ENCODE peak calls at places on chromosomes 1 and 21, in five cellular contexts. N is heart left ventricle, B is HFF-Myc, T is astrocyte of the cerebellum, I is heart right ventricle. Y is an unnamed sample.

GRCh38 chr1:203999618-204000017 is 73.3 kb upstream of the SOX13 start:
- DNase-seq in N (no peak), B (no peak), T (no peak), I (no peak), Y (peak; percentile 6)

GRCh38 chr1:155389831-155390230 is 69.1 kb downstream of the RUSC1 start:
- DNase-seq in N (no peak), B (no peak), T (no peak), I (no peak), Y (peak; percentile 14)

GRCh38 chr21:29441651-29442050 is 142.9 kb downstream of the BACH1 start:
- DNase-seq in N (no peak), B (no peak), T (peak; percentile 48), I (no peak), Y (no peak)

GRCh38 chr1:204709960-204710912 is 24.7 kb upstream of the LRRN2 start:
- DNase-seq in N (no peak), B (no peak), T (no peak), I (no peak), Y (no peak)

GRCh38 chr1:229880271-229881170 is 186.5 kb upstream of the GALNT2 start:
- DNase-seq in N (no peak), B (no peak), T (no peak), I (no peak), Y (no peak)

GRCh38 chr1:186188004-186188539 is 187.0 kb downstream of the TPR start:
- DNase-seq in N (no peak), B (peak; percentile 55), T (peak; percentile 40), I (no peak), Y (peak; percentile 71)

GRCh38 chr1:32972814-32973428 is 8.3 kb upstream of the RNF19B start:
- DNase-seq in N (peak; percentile 56), B (no peak), T (no peak), I (peak; percentile 50), Y (peak; percentile 46)

GRCh38 chr1:94858276-94858675 is 38.1 kb downstream of the SLC44A3 start:
- DNase-seq in N (no peak), B (no peak), T (no peak), I (no peak), Y (no peak)

GRCh38 chr1:247908761-247909160 is 11.3 kb upstream of the OR2T8 start:
- DNase-seq in N (no peak), B (no peak), T (no peak), I (no peak), Y (no peak)

GRCh38 chr1:234871710-234872262 is 256.9 kb downstream of the TOMM20 start:
- DNase-seq in N (no peak), B (no peak), T (no peak), I (no peak), Y (peak; percentile 64)

GRCh38 chr21:44529011-44529421 is 11.0 kb downstream of the KRTAP10-1 start:
- DNase-seq in N (peak; percentile 17), B (no peak), T (no peak), I (no peak), Y (no peak)

GRCh38 chr21:42002421-42002958 is 7.7 kb downstream of the ZBTB21 start:
- DNase-seq in N (no peak), B (peak; percentile 52), T (peak; percentile 76), I (no peak), Y (peak; percentile 68)

GRCh38 chr21:44695176-44695575 is 1.8 kb upstream of the KRTAP10-12 start:
- DNase-seq in N (no peak), B (no peak), T (no peak), I (no peak), Y (no peak)

GRCh38 chr1:24735619-24736375 is 9.4 kb upstream of the CLIC4 start:
- DNase-seq in N (peak; percentile 78), B (no peak), T (no peak), I (peak; percentile 84), Y (peak; percentile 70)

GRCh38 chr1:52179073-52179472 is 37.2 kb downstream of the ZFYVE9 start:
- DNase-seq in N (no peak), B (no peak), T (no peak), I (no peak), Y (no peak)

GRCh38 chr1:45412899-45413298 is 72.7 kb upstream of the MUTYH start:
- DNase-seq in N (no peak), B (no peak), T (no peak), I (no peak), Y (no peak)

GRCh38 chr1:15740833-15741182 is 1.5 kb upstream of the TMEM82 start:
- DNase-seq in N (no peak), B (no peak), T (no peak), I (no peak), Y (no peak)

GRCh38 chr1:167194182-167194581 is 26.5 kb upstream of the POU2F1 start:
- DNase-seq in N (no peak), B (no peak), T (no peak), I (no peak), Y (no peak)

GRCh38 chr1:77447669-77448068 is 165.8 kb downstream of the AK5 start:
- DNase-seq in N (no peak), B (no peak), T (no peak), I (no peak), Y (no peak)

GRCh38 chr21:42160111-42160949 is 58.6 kb upstream of the ABCG1 start:
- DNase-seq in N (no peak), B (no peak), T (no peak), I (no peak), Y (no peak)

GRCh38 chr21:42659416-42660117 is 6.1 kb downstream of the PDE9A start:
- DNase-seq in N (no peak), B (no peak), T (no peak), I (no peak), Y (no peak)

GRCh38 chr1:222372221-222372620 is 175.7 kb downstream of the HHIPL2 start:
- DNase-seq in N (no peak), B (no peak), T (no peak), I (no peak), Y (no peak)

GRCh38 chr1:26239936-26240335 is 5.9 kb downstream of the CEP85 start:
- DNase-seq in N (no peak), B (no peak), T (no peak), I (no peak), Y (peak; percentile 71)

DNA sequence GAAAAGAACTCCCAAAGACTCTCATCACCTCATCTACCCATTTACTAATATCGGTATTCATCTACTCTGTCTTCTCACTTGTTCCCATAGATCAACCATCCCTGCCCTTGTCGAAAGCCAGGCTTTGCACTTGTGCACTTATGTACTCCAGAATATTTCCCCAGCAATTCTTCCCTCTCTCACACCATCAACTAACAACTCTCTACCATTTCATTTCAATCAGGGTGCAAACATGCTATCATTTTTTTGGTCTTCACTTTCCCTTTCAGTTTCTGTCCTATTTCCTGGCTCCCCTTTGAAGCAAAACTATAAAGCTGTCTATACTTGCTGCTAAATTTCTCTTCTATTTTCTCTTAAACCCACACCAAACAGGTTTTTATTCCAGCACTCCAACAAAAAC is 6.7 kb downstream of the C1orf105 start:
- DNase-seq in N (no peak), B (no peak), T (no peak), I (no peak), Y (no peak)
- TF ChIP-seq CTCF in N (no peak), B (no peak), T (no peak), I (no peak), Y (no peak)

GRCh38 chr1:175602186-175602585 is 141.2 kb downstream of the TNR start:
- DNase-seq in N (no peak), B (no peak), T (no peak), I (no peak), Y (peak; percentile 39)
- TF ChIP-seq CTCF in N (no peak), B (no peak), T (no peak), I (no peak), Y (no peak)

GRCh38 chr1:202654079-202654478 is 56.2 kb downstream of the SYT2 start:
- DNase-seq in N (no peak), B (no peak), T (no peak), I (no peak), Y (no peak)

GRCh38 chr1:202658251-202658650 is 52.0 kb downstream of the SYT2 start:
- DNase-seq in N (no peak), B (no peak), T (no peak), I (no peak), Y (no peak)

GRCh38 chr1:202656951-202657646 is 53.2 kb downstream of the SYT2 start:
- DNase-seq in N (no peak), B (peak; percentile 15), T (no peak), I (no peak), Y (peak; percentile 60)

GRCh38 chr1:202658766-202659165 is 51.5 kb downstream of the SYT2 start:
- DNase-seq in N (no peak), B (no peak), T (no peak), I (no peak), Y (no peak)

DNA sequence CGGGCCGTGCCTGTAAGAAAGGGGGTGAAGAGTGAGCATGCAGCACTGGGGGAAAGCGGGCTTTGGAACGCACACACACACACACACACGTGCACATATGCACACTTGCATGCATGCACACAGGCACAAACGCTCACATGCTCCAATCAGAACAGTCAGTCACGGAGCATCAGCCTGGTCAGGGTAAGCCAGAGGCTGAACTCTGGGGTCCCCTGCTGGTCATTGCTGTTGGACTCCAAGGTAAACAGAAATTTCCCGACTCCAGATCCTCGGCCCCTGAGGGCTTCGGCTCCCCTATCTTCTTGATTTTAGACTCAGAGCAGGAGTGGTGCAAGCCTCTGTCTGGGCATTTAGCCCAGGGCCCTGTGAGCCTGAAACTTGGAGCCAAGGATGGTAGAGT is 54.2 kb downstream of the SYT2 start:
- DNase-seq in N (no peak), B (no peak), T (no peak), I (no peak), Y (peak; percentile 12)
- TF ChIP-seq CTCF in N (peak; percentile 40), B (peak; percentile 26), T (peak; percentile 38), I (peak; percentile 21), Y (peak; percentile 18)

GRCh38 chr1:162196387-162196786 is 126.9 kb downstream of the NOS1AP start:
- DNase-seq in N (no peak), B (no peak), T (no peak), I (no peak), Y (no peak)

GRCh38 chr1:162195567-162195966 is 126.1 kb downstream of the NOS1AP start:
- DNase-seq in N (no peak), B (no peak), T (no peak), I (no peak), Y (no peak)

GRCh38 chr1:162200096-162200847 is 130.8 kb downstream of the NOS1AP start:
- DNase-seq in N (no peak), B (no peak), T (no peak), I (no peak), Y (no peak)

GRCh38 chr1:162197041-162197511 is 127.6 kb downstream of the NOS1AP start:
- DNase-seq in N (peak; percentile 32), B (no peak), T (no peak), I (no peak), Y (no peak)

DNA sequence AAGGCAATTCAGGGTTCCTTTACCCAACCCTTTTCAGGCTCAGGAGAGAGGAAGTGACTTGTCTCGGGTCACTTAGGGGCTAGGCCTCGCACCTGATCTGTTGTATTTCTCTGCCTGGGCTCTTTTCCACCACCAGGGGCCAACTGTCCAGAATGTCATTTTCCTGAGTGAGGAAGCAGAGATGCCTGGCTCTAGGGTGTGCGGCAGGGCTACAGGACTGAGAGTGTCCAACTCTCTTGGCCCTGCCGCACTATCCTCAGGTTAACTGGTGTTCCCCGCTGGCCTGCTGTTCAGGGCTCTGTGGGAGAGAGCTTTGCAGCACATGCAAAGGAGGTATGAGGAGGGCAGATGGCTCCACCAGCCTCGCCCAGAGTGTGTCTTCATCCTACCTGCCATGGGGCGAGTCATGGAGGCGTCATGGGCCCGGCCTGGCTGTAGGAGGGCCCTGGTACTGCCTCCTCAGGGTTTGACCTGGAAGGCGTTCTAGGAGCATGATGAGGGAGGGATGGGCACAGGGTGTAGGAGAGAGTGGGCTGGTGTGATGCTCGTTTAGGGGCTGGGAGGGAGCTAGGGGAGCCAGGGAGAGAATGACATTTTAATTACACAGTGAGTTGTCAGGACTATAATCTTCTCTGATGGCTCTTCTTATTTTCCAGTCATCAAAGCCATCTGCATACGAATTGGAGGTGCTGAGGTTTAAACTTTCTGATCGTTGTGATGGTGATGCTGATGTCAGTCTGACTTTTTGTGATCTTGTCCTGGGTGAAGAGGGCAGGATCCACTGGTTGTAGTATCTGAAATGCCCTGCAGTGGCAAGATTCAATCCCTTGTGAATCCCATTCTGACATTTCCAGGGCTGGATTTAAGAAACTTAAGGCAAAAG is 128.4 kb downstream of the NOS1AP start:
- DNase-seq in N (no peak), B (no peak), T (no peak), I (no peak), Y (no peak)
- TF ChIP-seq CTCF in N (peak; percentile 9), B (no peak), T (no peak), I (no peak), Y (no peak)

Y was measured in fibroblast of pulmonary artery.